ENCODE peak calls at places on chromosomes 6 and 20, in six cellular contexts. Y, B, S, J, A and U are unnamed samples.

GRCh38 chr6:33313105-33313708 is 671 bp downstream of the TAPBP start:
- DNase-seq in Y (no peak), B (peak; percentile 75), S (no peak), J (no peak), A (no peak), U (no peak)

GRCh38 chr6:116111552-116112528 is 11.2 kb downstream of the NT5DC1 start:
- DNase-seq in Y (no peak), B (peak; percentile 84), S (no peak), J (peak; percentile 53), A (peak; percentile 45), U (no peak)

GRCh38 chr20:47400685-47401084 is 44.2 kb upstream of the ZMYND8 start:
- DNase-seq in Y (no peak), B (peak; percentile 30), S (no peak), J (no peak), A (no peak), U (no peak)

GRCh38 chr6:111874030-111874425 is 776 bp upstream of the FYN start:
- DNase-seq in Y (no peak), B (peak; percentile 47), S (no peak), J (no peak), A (no peak), U (no peak)

GRCh38 chr6:15621203-15622044 is 41.4 kb downstream of the DTNBP1 start:
- DNase-seq in Y (no peak), B (peak; percentile 58), S (no peak), J (no peak), A (peak; percentile 84), U (no peak)

GRCh38 chr6:33118525-33119123 is 42.8 kb downstream of the HLA-DPB1 start:
- DNase-seq in Y (no peak), B (peak; percentile 80), S (no peak), J (peak; percentile 31), A (peak; percentile 20), U (no peak)

GRCh38 chr6:110816677-110817076 is 1.4 kb upstream of the CDK19 start:
- DNase-seq in Y (no peak), B (peak; percentile 10), S (no peak), J (no peak), A (no peak), U (no peak)

GRCh38 chr6:121917834-121918559 is 481.5 kb upstream of the HSF2 start:
- DNase-seq in Y (no peak), B (no peak), S (no peak), J (no peak), A (no peak), U (no peak)

GRCh38 chr20:32205502-32206382 is 1.8 kb downstream of the PLAGL2 start:
- DNase-seq in Y (no peak), B (no peak), S (no peak), J (no peak), A (peak; percentile 44), U (no peak)

GRCh38 chr6:13877116-13877515 is 47.6 kb upstream of the RNF182 start:
- DNase-seq in Y (no peak), B (no peak), S (no peak), J (peak; percentile 4), A (no peak), U (no peak)

GRCh38 chr6:31922942-31923341 is 4.6 kb upstream of the C2 start:
- DNase-seq in Y (no peak), B (peak; percentile 69), S (no peak), J (no peak), A (peak; percentile 54), U (no peak)

GRCh38 chr20:50721881-50722281 is 9.5 kb upstream of the PARD6B start:
- DNase-seq in Y (no peak), B (no peak), S (no peak), J (no peak), A (no peak), U (no peak)

GRCh38 chr20:61253640-61254511 is 1.8 kb downstream of the CDH4 start:
- DNase-seq in Y (no peak), B (peak; percentile 60), S (no peak), J (no peak), A (no peak), U (no peak)

GRCh38 chr6:139482184-139482751 is 107.8 kb upstream of the CITED2 start:
- DNase-seq in Y (no peak), B (no peak), S (no peak), J (no peak), A (no peak), U (no peak)

GRCh38 chr6:30325150-30325872 is 1.4 kb upstream of the TRIM39 start:
- DNase-seq in Y (peak; percentile 70), B (peak; percentile 95), S (no peak), J (peak; percentile 56), A (peak; percentile 83), U (no peak)

GRCh38 chr20:13838664-13839063 is 53.8 kb downstream of the NDUFAF5 start:
- DNase-seq in Y (no peak), B (no peak), S (no peak), J (no peak), A (no peak), U (no peak)

GRCh38 chr6:145453376-145453775 is 281.9 kb downstream of the EPM2A start:
- DNase-seq in Y (no peak), B (peak; percentile 47), S (no peak), J (no peak), A (no peak), U (no peak)

GRCh38 chr6:39402239-39402751 is 79.8 kb upstream of the KCNK16 start:
- DNase-seq in Y (no peak), B (no peak), S (no peak), J (no peak), A (no peak), U (no peak)

GRCh38 chr20:46757754-46758678 is 48.6 kb downstream of the SLC2A10 start:
- DNase-seq in Y (peak; percentile 24), B (peak; percentile 81), S (no peak), J (peak; percentile 31), A (peak; percentile 74), U (no peak)

GRCh38 chr6:135870722-135871121 is 19.2 kb downstream of the PDE7B start:
- DNase-seq in Y (no peak), B (no peak), S (no peak), J (no peak), A (no peak), U (no peak)

GRCh38 chr6:73644941-73645591 is 8.7 kb downstream of the SLC17A5 start:
- DNase-seq in Y (no peak), B (no peak), S (no peak), J (no peak), A (no peak), U (no peak)

GRCh38 chr6:17015551-17016381 is 86.1 kb upstream of the STMND1 start:
- DNase-seq in Y (no peak), B (peak; percentile 67), S (no peak), J (no peak), A (no peak), U (no peak)

GRCh38 chr6:2978923-2979322 is 7.6 kb upstream of the SERPINB6 start:
- DNase-seq in Y (no peak), B (no peak), S (no peak), J (no peak), A (no peak), U (no peak)

GRCh38 chr20:63519765-63520593 is 586 bp upstream of the PPDPF start:
- DNase-seq in Y (peak; percentile 51), B (peak; percentile 86), S (no peak), J (peak; percentile 18), A (peak; percentile 82), U (no peak)

GRCh38 chr20:641516-641913 is 11.5 kb downstream of the SRXN1 start:
- DNase-seq in Y (no peak), B (no peak), S (no peak), J (no peak), A (peak; percentile 34), U (no peak)

GRCh38 chr6:88780714-88781389 is 182.6 kb downstream of the RNGTT start:
- DNase-seq in Y (peak; percentile 12), B (peak; percentile 88), S (peak; percentile 5), J (peak; percentile 61), A (peak; percentile 46), U (no peak)

GRCh38 chr6:132964868-132965382 is 150.6 kb downstream of the RPS12 start:
- DNase-seq in Y (no peak), B (no peak), S (no peak), J (no peak), A (no peak), U (no peak)

GRCh38 chr6:4130357-4130987 is 4.9 kb downstream of the ECI2 start:
- DNase-seq in Y (no peak), B (no peak), S (no peak), J (no peak), A (no peak), U (no peak)

GRCh38 chr6:56497270-56497669 is 145.4 kb downstream of the DST start:
- DNase-seq in Y (no peak), B (no peak), S (no peak), J (no peak), A (peak; percentile 94), U (no peak)

GRCh38 chr6:160348209-160348551 is at the start of gene SLC22A3:
- DNase-seq in Y (no peak), B (peak; percentile 56), S (no peak), J (no peak), A (no peak), U (no peak)

GRCh38 chr20:63100401-63100925 is 93.7 kb upstream of the BHLHE23 start:
- DNase-seq in Y (no peak), B (no peak), S (no peak), J (no peak), A (peak; percentile 2), U (peak; percentile 47)

GRCh38 chr6:166515072-166515810 is 71.2 kb downstream of the RAMACL start:
- DNase-seq in Y (no peak), B (no peak), S (peak; percentile 33), J (peak; percentile 83), A (no peak), U (no peak)

GRCh38 chr20:51340451-51340840 is 202.1 kb downstream of the NFATC2 start:
- DNase-seq in Y (no peak), B (peak; percentile 48), S (no peak), J (no peak), A (no peak), U (no peak)

GRCh38 chr6:127879685-127880084 is 21.2 kb downstream of the THEMIS start:
- DNase-seq in Y (no peak), B (peak; percentile 93), S (no peak), J (peak; percentile 28), A (no peak), U (no peak)